ENCODE peak calls at places on chromosomes 1 and 21, in four cellular contexts. One of them, this sample, is unnamed.

GRCh38 chr1:44733365-44733764 is 2.4 kb upstream of the RNU5D-1 start:
- DNase-seq in HL-60: no peak
- DNase-seq in K562: no peak
- DNase-seq in GM12878: no peak
- DNase-seq in this sample: no peak

GRCh38 chr21:32463367-32463766 is 50.9 kb downstream of the EVA1C start:
- DNase-seq in HL-60: no peak
- DNase-seq in K562: no peak
- DNase-seq in GM12878: no peak
- DNase-seq in this sample: no peak

GRCh38 chr1:67942269-67942668 is 108.2 kb downstream of the DIRAS3 start:
- DNase-seq in K562: no peak
- DNase-seq in GM12878: no peak
- DNase-seq in HL-60: no peak
- DNase-seq in this sample: no peak

GRCh38 chr1:42259739-42260064 is 75.3 kb downstream of the FOXJ3 start:
- DNase-seq in GM12878: no peak
- DNase-seq in HL-60: no peak
- DNase-seq in K562: no peak
- DNase-seq in this sample: no peak

GRCh38 chr1:158652721-158653334 is 33.7 kb downstream of the SPTA1 start:
- DNase-seq in K562: no peak
- DNase-seq in HL-60: no peak
- DNase-seq in GM12878: no peak
- DNase-seq in this sample: no peak

GRCh38 chr1:31570228-31570627 is 6.1 kb upstream of the TINAGL1 start:
- DNase-seq in GM12878: no peak
- DNase-seq in K562: no peak
- DNase-seq in HL-60: no peak
- DNase-seq in this sample: no peak

GRCh38 chr1:55808263-55808662 is 593.1 kb upstream of the USP24 start:
- DNase-seq in K562: no peak
- DNase-seq in HL-60: no peak
- DNase-seq in GM12878: no peak
- DNase-seq in this sample: no peak

GRCh38 chr1:54488831-54489626 is 59.0 kb upstream of the ACOT11 start:
- DNase-seq in GM12878: no peak
- DNase-seq in HL-60: no peak
- DNase-seq in K562: peak; percentile 95
- DNase-seq in this sample: peak; percentile 93

GRCh38 chr1:106986603-106987002 is 69.9 kb upstream of the PRMT6 start:
- DNase-seq in GM12878: no peak
- DNase-seq in HL-60: no peak
- DNase-seq in K562: no peak
- DNase-seq in this sample: no peak

GRCh38 chr1:53631622-53632310 is 107.2 kb downstream of the GLIS1 start:
- DNase-seq in HL-60: no peak
- DNase-seq in GM12878: no peak
- DNase-seq in K562: no peak
- DNase-seq in this sample: no peak

GRCh38 chr1:171460018-171460585 is 25.2 kb upstream of the PRRC2C start:
- DNase-seq in K562: no peak
- DNase-seq in HL-60: no peak
- DNase-seq in GM12878: no peak
- DNase-seq in this sample: no peak

GRCh38 chr1:9152535-9152934 is 23.6 kb upstream of the GPR157 start:
- DNase-seq in K562: no peak
- DNase-seq in HL-60: no peak
- DNase-seq in GM12878: no peak
- DNase-seq in this sample: no peak

GRCh38 chr1:9150582-9151290 is 21.8 kb upstream of the GPR157 start:
- DNase-seq in K562: no peak
- DNase-seq in HL-60: no peak
- DNase-seq in GM12878: no peak
- DNase-seq in this sample: no peak

GRCh38 chr1:9151326-9151860 is 22.5 kb upstream of the GPR157 start:
- DNase-seq in K562: no peak
- DNase-seq in GM12878: no peak
- DNase-seq in HL-60: no peak
- DNase-seq in this sample: no peak

GRCh38 chr1:9155879-9156278 is 27.0 kb upstream of the GPR157 start:
- DNase-seq in K562: no peak
- DNase-seq in GM12878: no peak
- DNase-seq in HL-60: no peak
- DNase-seq in this sample: no peak

GRCh38 chr1:9153152-9153551 is 24.2 kb upstream of the GPR157 start:
- DNase-seq in K562: no peak
- DNase-seq in GM12878: no peak
- DNase-seq in HL-60: no peak
- DNase-seq in this sample: no peak
- TF ChIP-seq SPI1 in K562: no peak
- TF ChIP-seq SPI1 in GM12878: no peak
- TF ChIP-seq SPI1 in HL-60: no peak
- TF ChIP-seq SPI1 in this sample: no peak

GRCh38 chr1:156148236-156148635 is 5.1 kb upstream of the SEMA4A start:
- DNase-seq in K562: no peak
- DNase-seq in GM12878: peak; percentile 62
- DNase-seq in HL-60: no peak
- DNase-seq in this sample: no peak
- TF ChIP-seq POLR2AphosphoS5 in K562: no peak
- TF ChIP-seq POLR2AphosphoS5 in GM12878: no peak
- TF ChIP-seq POLR2AphosphoS5 in HL-60: peak; percentile 71
- TF ChIP-seq POLR2AphosphoS5 in this sample: no peak

DNA sequence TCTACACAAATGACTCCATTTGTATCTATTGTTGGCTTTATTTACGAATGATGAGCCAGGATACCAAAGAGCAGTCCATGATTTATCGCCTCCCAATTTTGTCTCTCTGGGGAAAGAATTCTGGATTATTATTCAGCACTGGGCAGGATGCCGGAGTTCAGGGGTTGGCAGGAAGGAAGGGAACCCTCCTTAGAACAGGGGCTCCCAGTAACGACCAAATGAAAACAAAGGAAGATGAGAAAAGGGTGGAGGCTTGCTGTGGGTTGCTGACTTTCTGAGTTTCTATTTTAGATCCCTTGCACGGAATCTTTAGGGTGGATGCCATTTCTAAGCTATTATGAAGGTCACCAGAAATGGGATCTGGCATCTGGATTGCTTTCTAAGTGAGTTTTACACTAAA is 231.3 kb upstream of the LYPLAL1 start:
- DNase-seq in GM12878: no peak
- DNase-seq in K562: no peak
- DNase-seq in HL-60: no peak
- DNase-seq in this sample: no peak
- TF ChIP-seq SPI1 in GM12878: no peak
- TF ChIP-seq SPI1 in K562: no peak
- TF ChIP-seq SPI1 in HL-60: no peak
- TF ChIP-seq SPI1 in this sample: no peak

GRCh38 chr1:226739696-226740065 is 599 bp upstream of the ITPKB start:
- DNase-seq in HL-60: no peak
- DNase-seq in GM12878: no peak
- DNase-seq in K562: no peak
- DNase-seq in this sample: no peak

GRCh38 chr1:226737819-226738420 is 1.2 kb downstream of the ITPKB start:
- DNase-seq in GM12878: no peak
- DNase-seq in K562: no peak
- DNase-seq in HL-60: peak; percentile 26
- DNase-seq in this sample: no peak

GRCh38 chr1:226738421-226738994 is 574 bp downstream of the ITPKB start:
- DNase-seq in HL-60: peak; percentile 39
- DNase-seq in GM12878: no peak
- DNase-seq in K562: no peak
- DNase-seq in this sample: no peak

GRCh38 chr1:226741009-226741408 is 1.9 kb upstream of the ITPKB start:
- DNase-seq in K562: no peak
- DNase-seq in GM12878: no peak
- DNase-seq in HL-60: no peak
- DNase-seq in this sample: no peak

GRCh38 chr1:226738995-226739695 is at the start of gene ITPKB:
- DNase-seq in HL-60: peak; percentile 57
- DNase-seq in GM12878: no peak
- DNase-seq in K562: peak; percentile 39
- DNase-seq in this sample: no peak
- TF ChIP-seq POLR2AphosphoS5 in HL-60: peak; percentile 33
- TF ChIP-seq POLR2AphosphoS5 in GM12878: no peak
- TF ChIP-seq POLR2AphosphoS5 in K562: no peak
- TF ChIP-seq POLR2AphosphoS5 in this sample: no peak

GRCh38 chr1:234503193-234504050 is 24.4 kb upstream of the TARBP1 start:
- DNase-seq in GM12878: no peak
- DNase-seq in HL-60: no peak
- DNase-seq in K562: no peak
- DNase-seq in this sample: no peak
- TF ChIP-seq SPI1 in GM12878: no peak
- TF ChIP-seq SPI1 in HL-60: no peak
- TF ChIP-seq SPI1 in K562: no peak
- TF ChIP-seq SPI1 in this sample: no peak

GRCh38 chr1:228094432-228095016 is 8.6 kb downstream of the C1orf35 start:
- DNase-seq in GM12878: no peak
- DNase-seq in K562: no peak
- DNase-seq in HL-60: no peak
- DNase-seq in this sample: no peak
- TF ChIP-seq POLR2AphosphoS5 in GM12878: no peak
- TF ChIP-seq POLR2AphosphoS5 in K562: peak; percentile 27
- TF ChIP-seq POLR2AphosphoS5 in HL-60: no peak
- TF ChIP-seq POLR2AphosphoS5 in this sample: no peak

GRCh38 chr1:156656779-156657160 is 14.9 kb downstream of the BCAN start:
- DNase-seq in GM12878: no peak
- DNase-seq in HL-60: no peak
- DNase-seq in K562: no peak
- DNase-seq in this sample: no peak
- TF ChIP-seq SPI1 in GM12878: no peak
- TF ChIP-seq SPI1 in HL-60: no peak
- TF ChIP-seq SPI1 in K562: no peak
- TF ChIP-seq SPI1 in this sample: no peak